ENCODE peak calls at places on chromosomes 11 and 22, in five cellular contexts. One of them, this sample, is unnamed.

GRCh38 chr11:95245038-95245437 is 14.0 kb upstream of the SESN3 start:
- DNase-seq in endothelial cell: no peak
- DNase-seq in uterus: no peak
- DNase-seq in fibroblast of lung: no peak
- DNase-seq in PC-3: peak; percentile 11
- DNase-seq in this sample: no peak

GRCh38 chr11:72579816-72580647 is 94.2 kb downstream of the PDE2A start:
- DNase-seq in PC-3: no peak
- DNase-seq in endothelial cell: no peak
- DNase-seq in fibroblast of lung: no peak
- DNase-seq in uterus: peak; percentile 8
- DNase-seq in this sample: no peak

GRCh38 chr22:16783930-16784354 is 41.3 kb downstream of the XKR3 start:
- DNase-seq in endothelial cell: no peak
- DNase-seq in PC-3: peak; percentile 2
- DNase-seq in fibroblast of lung: no peak
- DNase-seq in uterus: no peak
- DNase-seq in this sample: no peak

GRCh38 chr22:22935056-22935545 is 47.5 kb downstream of the IGLL5 start:
- DNase-seq in endothelial cell: no peak
- DNase-seq in PC-3: no peak
- DNase-seq in uterus: no peak
- DNase-seq in fibroblast of lung: no peak
- DNase-seq in this sample: no peak

GRCh38 chr22:21568207-21569075 is 927 bp downstream of the UBE2L3 start:
- DNase-seq in PC-3: no peak
- DNase-seq in fibroblast of lung: peak; percentile 28
- DNase-seq in uterus: no peak
- DNase-seq in endothelial cell: peak; percentile 34
- DNase-seq in this sample: no peak

GRCh38 chr11:69443968-69444364 is 37.5 kb upstream of the LINC01488 start:
- DNase-seq in PC-3: no peak
- DNase-seq in uterus: no peak
- DNase-seq in fibroblast of lung: no peak
- DNase-seq in endothelial cell: peak; percentile 48
- DNase-seq in this sample: peak; percentile 50

GRCh38 chr22:49629024-49629570 is 198.6 kb downstream of the BRD1 start:
- DNase-seq in fibroblast of lung: no peak
- DNase-seq in endothelial cell: no peak
- DNase-seq in uterus: no peak
- DNase-seq in PC-3: no peak
- DNase-seq in this sample: no peak

GRCh38 chr11:88300888-88301477 is 36.6 kb downstream of the CTSC start:
- DNase-seq in endothelial cell: no peak
- DNase-seq in fibroblast of lung: no peak
- DNase-seq in PC-3: no peak
- DNase-seq in uterus: no peak
- DNase-seq in this sample: no peak

GRCh38 chr11:118353084-118353710 is 6.2 kb upstream of the UBE4A start:
- DNase-seq in uterus: no peak
- DNase-seq in PC-3: peak; percentile 67
- DNase-seq in endothelial cell: no peak
- DNase-seq in fibroblast of lung: peak; percentile 38
- DNase-seq in this sample: peak; percentile 8

GRCh38 chr11:43580735-43581369 is 99.7 kb upstream of the HSD17B12 start:
- DNase-seq in uterus: no peak
- DNase-seq in endothelial cell: no peak
- DNase-seq in PC-3: no peak
- DNase-seq in fibroblast of lung: peak; percentile 18
- DNase-seq in this sample: no peak

GRCh38 chr11:134372961-134373360 is 39.1 kb downstream of the B3GAT1 start:
- DNase-seq in endothelial cell: no peak
- DNase-seq in fibroblast of lung: no peak
- DNase-seq in uterus: no peak
- DNase-seq in PC-3: no peak
- DNase-seq in this sample: no peak

GRCh38 chr11:9495780-9496514 is 35.1 kb downstream of the ZNF143 start:
- DNase-seq in endothelial cell: no peak
- DNase-seq in PC-3: no peak
- DNase-seq in uterus: no peak
- DNase-seq in fibroblast of lung: no peak
- DNase-seq in this sample: no peak

GRCh38 chr22:26380072-26380471 is 49.0 kb upstream of the ASPHD2 start:
- DNase-seq in PC-3: no peak
- DNase-seq in fibroblast of lung: no peak
- DNase-seq in uterus: no peak
- DNase-seq in endothelial cell: no peak
- DNase-seq in this sample: no peak

GRCh38 chr22:49761836-49762235 is 65.8 kb downstream of the BRD1 start:
- DNase-seq in PC-3: no peak
- DNase-seq in fibroblast of lung: no peak
- DNase-seq in uterus: no peak
- DNase-seq in endothelial cell: no peak
- DNase-seq in this sample: no peak

GRCh38 chr11:131504199-131504949 is 134.0 kb downstream of the NTM start:
- DNase-seq in PC-3: peak; percentile 29
- DNase-seq in fibroblast of lung: no peak
- DNase-seq in uterus: no peak
- DNase-seq in endothelial cell: peak; percentile 44
- DNase-seq in this sample: no peak

GRCh38 chr11:46238967-46239800 is 38.3 kb upstream of the CREB3L1 start:
- DNase-seq in endothelial cell: peak; percentile 96
- DNase-seq in fibroblast of lung: peak; percentile 85
- DNase-seq in uterus: peak; percentile 85
- DNase-seq in PC-3: peak; percentile 86
- DNase-seq in this sample: peak; percentile 85

GRCh38 chr11:76577199-76577920 is 93.2 kb downstream of the LRRC32 start:
- DNase-seq in uterus: no peak
- DNase-seq in fibroblast of lung: peak; percentile 69
- DNase-seq in endothelial cell: no peak
- DNase-seq in PC-3: peak; percentile 98
- DNase-seq in this sample: peak; percentile 88

GRCh38 chr11:68495330-68495729 is 34.8 kb downstream of the PPP6R3 start:
- DNase-seq in PC-3: no peak
- DNase-seq in fibroblast of lung: no peak
- DNase-seq in uterus: no peak
- DNase-seq in endothelial cell: no peak
- DNase-seq in this sample: no peak

GRCh38 chr11:33997473-33998347 is 53.8 kb upstream of the CAPRIN1 start:
- DNase-seq in fibroblast of lung: peak; percentile 2
- DNase-seq in uterus: no peak
- DNase-seq in endothelial cell: no peak
- DNase-seq in PC-3: peak; percentile 19
- DNase-seq in this sample: peak; percentile 1

GRCh38 chr11:132228756-132229325 is 858.4 kb downstream of the NTM start:
- DNase-seq in uterus: no peak
- DNase-seq in fibroblast of lung: no peak
- DNase-seq in endothelial cell: no peak
- DNase-seq in PC-3: no peak
- DNase-seq in this sample: peak; percentile 18

GRCh38 chr22:47609653-47610052 is 847.2 kb downstream of the TBC1D22A start:
- DNase-seq in PC-3: no peak
- DNase-seq in uterus: no peak
- DNase-seq in fibroblast of lung: no peak
- DNase-seq in endothelial cell: no peak
- DNase-seq in this sample: no peak

GRCh38 chr11:43327987-43328386 is 16.2 kb downstream of the API5 start:
- DNase-seq in uterus: no peak
- DNase-seq in fibroblast of lung: peak; percentile 93
- DNase-seq in PC-3: peak; percentile 94
- DNase-seq in endothelial cell: no peak
- DNase-seq in this sample: peak; percentile 94

GRCh38 chr11:57460017-57460755 is at the start of gene RTN4RL2:
- DNase-seq in fibroblast of lung: peak; percentile 54
- DNase-seq in endothelial cell: peak; percentile 51
- DNase-seq in PC-3: peak; percentile 72
- DNase-seq in uterus: no peak
- DNase-seq in this sample: no peak

GRCh38 chr11:76845069-76845468 is 15.6 kb upstream of the ACER3 start:
- DNase-seq in endothelial cell: no peak
- DNase-seq in uterus: no peak
- DNase-seq in fibroblast of lung: no peak
- DNase-seq in PC-3: no peak
- DNase-seq in this sample: no peak

GRCh38 chr11:13143486-13144297 is 133.9 kb upstream of the BMAL1 start:
- DNase-seq in PC-3: peak; percentile 66
- DNase-seq in fibroblast of lung: no peak
- DNase-seq in endothelial cell: no peak
- DNase-seq in uterus: no peak
- DNase-seq in this sample: no peak

GRCh38 chr11:19996591-19996990 is 163.7 kb downstream of the DBX1 start:
- DNase-seq in PC-3: no peak
- DNase-seq in endothelial cell: no peak
- DNase-seq in uterus: no peak
- DNase-seq in fibroblast of lung: no peak
- DNase-seq in this sample: no peak

GRCh38 chr22:46246178-46246577 is 3.9 kb downstream of the CDPF1 start:
- DNase-seq in PC-3: no peak
- DNase-seq in endothelial cell: no peak
- DNase-seq in uterus: no peak
- DNase-seq in fibroblast of lung: no peak
- DNase-seq in this sample: no peak

GRCh38 chr11:114166897-114167323 is 107.4 kb downstream of the ZBTB16 start:
- DNase-seq in uterus: peak; percentile 85
- DNase-seq in fibroblast of lung: peak; percentile 98
- DNase-seq in endothelial cell: no peak
- DNase-seq in PC-3: peak; percentile 89
- DNase-seq in this sample: peak; percentile 87

GRCh38 chr11:33735166-33735425 is 1.1 kb downstream of the CD59 start:
- DNase-seq in endothelial cell: no peak
- DNase-seq in uterus: no peak
- DNase-seq in PC-3: no peak
- DNase-seq in fibroblast of lung: no peak
- DNase-seq in this sample: no peak

GRCh38 chr11:20077973-20078372 is 82.3 kb downstream of the DBX1 start:
- DNase-seq in fibroblast of lung: no peak
- DNase-seq in PC-3: no peak
- DNase-seq in endothelial cell: no peak
- DNase-seq in uterus: no peak
- DNase-seq in this sample: no peak

GRCh38 chr11:110513521-110514450 is 84.0 kb downstream of the FDX1 start:
- DNase-seq in PC-3: no peak
- DNase-seq in fibroblast of lung: peak; percentile 17
- DNase-seq in uterus: no peak
- DNase-seq in endothelial cell: no peak
- DNase-seq in this sample: no peak

GRCh38 chr11:73227571-73228211 is 9.6 kb downstream of the P2RY2 start:
- DNase-seq in PC-3: peak; percentile 96
- DNase-seq in uterus: no peak
- DNase-seq in endothelial cell: no peak
- DNase-seq in fibroblast of lung: no peak
- DNase-seq in this sample: no peak

GRCh38 chr11:115613986-115614625 is 109.9 kb upstream of the CADM1 start:
- DNase-seq in uterus: no peak
- DNase-seq in endothelial cell: no peak
- DNase-seq in fibroblast of lung: peak; percentile 58
- DNase-seq in PC-3: peak; percentile 12
- DNase-seq in this sample: no peak

GRCh38 chr11:115623021-115623451 is 118.8 kb upstream of the CADM1 start:
- DNase-seq in uterus: peak; percentile 58
- DNase-seq in endothelial cell: no peak
- DNase-seq in fibroblast of lung: peak; percentile 99
- DNase-seq in PC-3: peak; percentile 7
- DNase-seq in this sample: peak; percentile 46

GRCh38 chr11:115616941-115617340 is 112.7 kb upstream of the CADM1 start:
- DNase-seq in uterus: peak; percentile 24
- DNase-seq in PC-3: no peak
- DNase-seq in endothelial cell: no peak
- DNase-seq in fibroblast of lung: peak; percentile 92
- DNase-seq in this sample: no peak

GRCh38 chr11:115617767-115618166 is 113.6 kb upstream of the CADM1 start:
- DNase-seq in uterus: no peak
- DNase-seq in endothelial cell: no peak
- DNase-seq in PC-3: no peak
- DNase-seq in fibroblast of lung: no peak
- DNase-seq in this sample: no peak

DNA sequence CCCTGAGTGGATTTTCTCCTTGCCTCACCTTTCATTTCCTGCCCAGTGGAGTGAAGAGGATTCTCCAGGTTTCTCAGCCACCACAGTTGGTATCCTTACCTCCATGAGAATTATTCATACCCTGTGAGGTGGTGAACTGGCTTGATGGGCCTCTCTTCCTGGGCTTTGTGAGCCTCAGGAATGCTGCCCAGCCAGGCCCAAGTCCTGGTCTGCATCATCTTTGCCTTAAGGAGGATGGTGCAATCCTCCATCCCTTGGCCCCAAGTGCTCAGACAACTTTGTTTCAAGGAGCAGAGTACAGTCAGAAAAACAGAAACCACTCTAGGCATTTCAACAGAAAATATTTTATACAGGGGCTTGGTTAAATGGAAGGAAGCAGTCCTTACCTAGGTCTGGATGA is 114.2 kb upstream of the CADM1 start:
- DNase-seq in endothelial cell: no peak
- DNase-seq in uterus: no peak
- DNase-seq in PC-3: no peak
- DNase-seq in fibroblast of lung: no peak
- DNase-seq in this sample: no peak
- TF ChIP-seq CTCF in endothelial cell: no peak
- TF ChIP-seq CTCF in uterus: no peak
- TF ChIP-seq CTCF in PC-3: no peak
- TF ChIP-seq CTCF in fibroblast of lung: no peak
- TF ChIP-seq CTCF in this sample: no peak

GRCh38 chr11:1864216-1864615 is 11.3 kb downstream of the LSP1 start:
- DNase-seq in fibroblast of lung: no peak
- DNase-seq in uterus: no peak
- DNase-seq in endothelial cell: no peak
- DNase-seq in PC-3: no peak
- DNase-seq in this sample: no peak
- TF ChIP-seq CTCF in fibroblast of lung: no peak
- TF ChIP-seq CTCF in uterus: no peak
- TF ChIP-seq CTCF in endothelial cell: no peak
- TF ChIP-seq CTCF in PC-3: no peak
- TF ChIP-seq CTCF in this sample: no peak

DNA sequence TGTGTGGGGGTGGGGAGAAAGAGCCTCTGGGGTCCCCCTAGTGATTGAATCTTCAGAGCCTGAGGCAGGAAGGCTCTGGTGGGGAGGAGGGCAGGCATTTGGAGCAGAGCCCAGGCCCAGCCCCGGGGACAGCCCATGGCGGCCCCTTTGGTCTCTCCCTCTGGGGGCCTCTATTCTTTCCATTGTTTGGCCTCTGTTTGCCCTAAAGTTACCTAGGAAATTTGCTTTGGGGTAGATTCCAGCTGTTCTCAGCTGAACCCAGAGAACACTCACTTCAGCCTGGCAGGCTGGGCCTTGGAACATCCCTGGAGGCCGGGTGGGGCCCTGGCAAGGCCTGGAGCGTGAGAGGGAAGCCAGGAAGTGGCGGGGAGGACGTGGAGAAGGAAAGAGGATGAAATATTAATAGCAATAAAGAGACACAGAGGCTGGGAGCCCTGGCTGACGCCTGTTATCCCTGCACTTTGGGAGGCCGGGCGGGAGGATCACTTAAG is 22.9 kb upstream of the A4GALT start:
- DNase-seq in endothelial cell: no peak
- DNase-seq in uterus: peak; percentile 79
- DNase-seq in PC-3: no peak
- DNase-seq in fibroblast of lung: peak; percentile 92
- DNase-seq in this sample: no peak
- TF ChIP-seq CTCF in endothelial cell: no peak
- TF ChIP-seq CTCF in uterus: no peak
- TF ChIP-seq CTCF in PC-3: no peak
- TF ChIP-seq CTCF in fibroblast of lung: no peak
- TF ChIP-seq CTCF in this sample: no peak

GRCh38 chr11:4826425-4826824 is 5.3 kb downstream of the OR51F2 start:
- DNase-seq in PC-3: no peak
- DNase-seq in fibroblast of lung: no peak
- DNase-seq in uterus: no peak
- DNase-seq in endothelial cell: no peak
- DNase-seq in this sample: no peak
- TF ChIP-seq CTCF in PC-3: no peak
- TF ChIP-seq CTCF in fibroblast of lung: no peak
- TF ChIP-seq CTCF in uterus: no peak
- TF ChIP-seq CTCF in endothelial cell: no peak
- TF ChIP-seq CTCF in this sample: no peak